ENCODE peak calls at places on chromosome 6, in eight cellular contexts. I is HT1080; Y is stomach; Q is stimulated activated CD4-positive, alpha-beta T cell treated with anti-CD3 and anti-CD28 coated beads, Interleukin-1b, Interleukin-23, amount 100 ng/mL, for 48 hours; L is DMS79; Z is central memory CD8-positive, alpha-beta T cell; V is dermis microvascular lymphatic vessel endothelial cell; S is Kasumi-1. H is an unnamed sample.

GRCh38 chr6:134421496-134421895 is 103.6 kb upstream of the SGK1 start:
- DNase-seq in V (peak), I (no peak), Y (no peak), Q (no peak), L (no peak), S (no peak), Z (no peak), H (no peak)

GRCh38 chr6:147903321-147903720 is 394.8 kb downstream of the SAMD5 start:
- DNase-seq in S (no peak), L (no peak), V (no peak), I (no peak), Z (no peak), Q (no peak), Y (no peak), H (no peak)

GRCh38 chr6:3151705-3152104 is 5.6 kb downstream of the TUBB2A start:
- DNase-seq in Y (no peak), Q (no peak), I (no peak), S (no peak), L (no peak), V (no peak), Z (no peak), H (no peak)

GRCh38 chr6:19836799-19837510 is at the start of gene ID4:
- DNase-seq in Q (no peak), Z (no peak), S (no peak), V (peak), Y (peak), I (no peak), L (peak), H (peak)

GRCh38 chr6:137488736-137489409 is 5.3 kb downstream of the OLIG3 start:
- DNase-seq in L (no peak), I (no peak), S (no peak), V (no peak), Z (no peak), Y (no peak), Q (no peak), H (no peak)

GRCh38 chr6:132369526-132369925 is 31.7 kb downstream of the MOXD1 start:
- DNase-seq in I (peak), V (no peak), L (no peak), S (no peak), Q (no peak), Z (no peak), Y (no peak), H (no peak)

GRCh38 chr6:156833755-156834154 is 56.6 kb downstream of the ARID1B start:
- DNase-seq in V (no peak), L (no peak), Q (no peak), Z (no peak), Y (no peak), I (no peak), S (no peak), H (no peak)

GRCh38 chr6:15533379-15534044 is 129.3 kb downstream of the DTNBP1 start:
- DNase-seq in L (no peak), Z (no peak), V (no peak), Q (no peak), Y (no peak), I (no peak), S (no peak), H (no peak)

GRCh38 chr6:29759457-29759856 is 36.2 kb downstream of the HLA-F start:
- DNase-seq in Z (no peak), Q (no peak), S (no peak), I (no peak), Y (no peak), L (no peak), V (no peak), H (no peak)

H was measured in Calu3.